ENCODE peak calls at places on chromosomes 2 and 18, in nine cellular contexts. J is CD8-positive, alpha-beta T cell; W is activated T-cell treated with anti-CD3 and anti-CD28 coated beads, Interleukin-2, amount 50 U/mL, for 72 hours; K is CD8-positive, alpha-beta memory T cell; C is Calu3; A is neural crest cell; S is tibial nerve; L is prostate gland; U is fibroblast of the conjunctiva. T is an unnamed sample.

GRCh38 chr2:234977228-234977679 is 25.4 kb downstream of the SH3BP4 start:
- DNase-seq in J (no peak), W (no peak), K (no peak), C (no peak), A (no peak), S (no peak), L (no peak), U (no peak), T (no peak)

GRCh38 chr2:32484907-32485306 is 128.1 kb downstream of the BIRC6 start:
- DNase-seq in J (no peak), W (no peak), K (no peak), C (no peak), A (no peak), S (peak), L (no peak), U (peak), T (no peak)

GRCh38 chr2:240920783-240921231 is 14.7 kb downstream of the CROCC2 start:
- DNase-seq in J (no peak), W (no peak), K (no peak), C (peak), A (no peak), S (no peak), L (no peak), U (no peak), T (no peak)

GRCh38 chr18:3960142-3960541 is 495.0 kb downstream of the DLGAP1 start:
- DNase-seq in J (no peak), W (no peak), K (no peak), C (no peak), A (no peak), S (no peak), L (no peak), U (no peak), T (no peak)

GRCh38 chr18:702957-703659 is 9.3 kb downstream of the ENOSF1 start:
- DNase-seq in J (no peak), W (no peak), K (no peak), C (no peak), A (no peak), S (no peak), L (no peak), U (peak), T (no peak)

GRCh38 chr2:107634172-107634571 is 192.5 kb upstream of the RGPD4 start:
- DNase-seq in J (no peak), W (no peak), K (no peak), C (no peak), A (no peak), S (no peak), L (no peak), U (no peak), T (no peak)

GRCh38 chr2:6975988-6976387 is 58.8 kb downstream of the RNF144A start:
- DNase-seq in J (no peak), W (no peak), K (no peak), C (peak), A (no peak), S (no peak), L (no peak), U (no peak), T (no peak)

GRCh38 chr2:224063308-224063648 is 24.2 kb upstream of the SERPINE2 start:
- DNase-seq in J (no peak), W (no peak), K (no peak), C (no peak), A (no peak), S (no peak), L (no peak), U (no peak), T (no peak)

GRCh38 chr2:86223098-86223681 is 23.9 kb downstream of the MRPL35 start:
- DNase-seq in J (no peak), W (no peak), K (no peak), C (no peak), A (no peak), S (no peak), L (no peak), U (peak), T (no peak)

GRCh38 chr18:8252371-8252770 is 356.9 kb upstream of the RAB12 start:
- DNase-seq in J (no peak), W (no peak), K (no peak), C (no peak), A (no peak), S (no peak), L (no peak), U (no peak), T (no peak)

GRCh38 chr2:228039752-228040534 is 141.5 kb downstream of the SPHKAP start:
- DNase-seq in J (no peak), W (no peak), K (no peak), C (peak), A (no peak), S (no peak), L (no peak), U (peak), T (no peak)

GRCh38 chr2:170139276-170139967 is 38.5 kb upstream of the MYO3B start:
- DNase-seq in J (no peak), W (no peak), K (no peak), C (no peak), A (no peak), S (no peak), L (no peak), U (no peak), T (no peak)

GRCh38 chr18:35616664-35617423 is 35.3 kb downstream of the GALNT1 start:
- DNase-seq in J (peak), W (peak), K (peak), C (peak), A (no peak), S (peak), L (no peak), U (peak), T (no peak)

GRCh38 chr18:902179-902718 is 2.4 kb upstream of the ADCYAP1 start:
- DNase-seq in J (no peak), W (no peak), K (no peak), C (peak), A (no peak), S (no peak), L (no peak), U (no peak), T (no peak)

GRCh38 chr2:152730591-152731333 is 12.3 kb downstream of the ARL6IP6 start:
- DNase-seq in J (peak), W (peak), K (peak), C (no peak), A (no peak), S (peak), L (peak), U (no peak), T (no peak)

GRCh38 chr2:9907402-9907801 is 44.1 kb upstream of the GRHL1 start:
- DNase-seq in J (no peak), W (no peak), K (no peak), C (no peak), A (no peak), S (no peak), L (no peak), U (no peak), T (no peak)

GRCh38 chr2:202112041-202112440 is 39.0 kb downstream of the KIAA2012 start:
- DNase-seq in J (no peak), W (no peak), K (no peak), C (no peak), A (no peak), S (no peak), L (no peak), U (no peak), T (no peak)

GRCh38 chr2:209985879-209986278 is 16.6 kb upstream of the RPE start:
- DNase-seq in J (no peak), W (no peak), K (no peak), C (no peak), A (no peak), S (no peak), L (no peak), U (no peak), T (no peak)

GRCh38 chr2:119517433-119517832 is 6.8 kb downstream of the SCTR start:
- DNase-seq in J (no peak), W (peak), K (peak), C (peak), A (peak), S (peak), L (peak), U (no peak), T (no peak)

GRCh38 chr2:2613279-2614199 is 282.5 kb upstream of the MYT1L start:
- DNase-seq in J (peak), W (peak), K (peak), C (peak), A (peak), S (peak), L (peak), U (peak), T (peak)

GRCh38 chr2:27320958-27321543 is 1.8 kb downstream of the MPV17 start:
- DNase-seq in J (no peak), W (no peak), K (no peak), C (peak), A (no peak), S (peak), L (peak), U (peak), T (no peak)

T was measured in iPS DF 6.9.